ENCODE peak calls at places on chromosomes 6 and 20, in ten cellular contexts. R, T, Z, B, E, Q, X, D, A and L are unnamed samples.

GRCh38 chr6:30781697-30782424 is 37.5 kb upstream of the IER3 start:
- DNase-seq in R (peak), T (peak), Z (peak), B (peak), E (peak), Q (peak), X (peak), D (no peak), A (peak), L (peak)

GRCh38 chr20:19095762-19096161 is 116.7 kb upstream of the SLC24A3 start:
- DNase-seq in R (no peak), T (no peak), Z (no peak), B (no peak), E (no peak), Q (no peak), X (no peak), D (peak), A (no peak), L (no peak)

GRCh38 chr6:163965426-163966348 is 551.2 kb downstream of the QKI start:
- DNase-seq in R (no peak), T (no peak), Z (no peak), B (no peak), E (no peak), Q (peak), X (no peak), D (no peak), A (peak), L (no peak)

GRCh38 chr6:153485072-153485471 is 354.0 kb upstream of the RGS17 start:
- DNase-seq in R (no peak), T (no peak), Z (no peak), B (no peak), E (no peak), Q (no peak), X (no peak), D (no peak), A (no peak), L (no peak)

GRCh38 chr6:25056130-25056529 is 120.4 kb upstream of the RIPOR2 start:
- DNase-seq in R (no peak), T (no peak), Z (peak), B (peak), E (no peak), Q (no peak), X (peak), D (no peak), A (no peak), L (no peak)

GRCh38 chr6:135606392-135606791 is 108.9 kb upstream of the AHI1 start:
- DNase-seq in R (no peak), T (no peak), Z (no peak), B (no peak), E (no peak), Q (no peak), X (no peak), D (no peak), A (no peak), L (no peak)

GRCh38 chr20:34579936-34580587 is 21.5 kb downstream of the MAP1LC3A start:
- DNase-seq in R (peak), T (no peak), Z (no peak), B (no peak), E (no peak), Q (no peak), X (peak), D (no peak), A (no peak), L (no peak)

GRCh38 chr6:36154286-36154685 is 24.0 kb downstream of the MAPK13 start:
- DNase-seq in R (no peak), T (no peak), Z (no peak), B (no peak), E (no peak), Q (no peak), X (no peak), D (no peak), A (no peak), L (no peak)

GRCh38 chr6:23202207-23202606 is 632.8 kb downstream of the HDGFL1 start:
- DNase-seq in R (no peak), T (no peak), Z (no peak), B (no peak), E (no peak), Q (no peak), X (no peak), D (no peak), A (no peak), L (no peak)

GRCh38 chr6:100379386-100379785 is 85.3 kb downstream of the SIM1 start:
- DNase-seq in R (peak), T (no peak), Z (no peak), B (no peak), E (peak), Q (no peak), X (no peak), D (no peak), A (no peak), L (no peak)

GRCh38 chr6:80742481-80742880 is 636.0 kb downstream of the BCKDHB start:
- DNase-seq in R (peak), T (peak), Z (no peak), B (no peak), E (peak), Q (no peak), X (no peak), D (peak), A (no peak), L (no peak)

GRCh38 chr6:19181252-19181651 is 655.9 kb upstream of the ID4 start:
- DNase-seq in R (peak), T (no peak), Z (no peak), B (no peak), E (no peak), Q (no peak), X (no peak), D (no peak), A (no peak), L (no peak)

GRCh38 chr6:32291549-32291948 is 67.7 kb upstream of the NOTCH4 start:
- DNase-seq in R (no peak), T (no peak), Z (no peak), B (no peak), E (no peak), Q (no peak), X (no peak), D (no peak), A (no peak), L (no peak)

GRCh38 chr20:57666106-57666833 is 43.5 kb downstream of the PMEPA1 start:
- DNase-seq in R (no peak), T (no peak), Z (peak), B (no peak), E (no peak), Q (no peak), X (no peak), D (no peak), A (no peak), L (no peak)

GRCh38 chr6:169251371-169251802 is 2.3 kb downstream of the THBS2 start:
- DNase-seq in R (peak), T (no peak), Z (no peak), B (no peak), E (no peak), Q (no peak), X (no peak), D (no peak), A (no peak), L (no peak)

GRCh38 chr6:150767585-150768164 is 97.8 kb upstream of the MTHFD1L start:
- DNase-seq in R (peak), T (peak), Z (no peak), B (no peak), E (no peak), Q (no peak), X (no peak), D (peak), A (no peak), L (no peak)

GRCh38 chr6:10850728-10851127 is 12.4 kb upstream of the MAK start:
- DNase-seq in R (no peak), T (no peak), Z (no peak), B (no peak), E (no peak), Q (no peak), X (no peak), D (no peak), A (no peak), L (no peak)

GRCh38 chr20:17794400-17794799 is 94.6 kb downstream of the BANF2 start:
- DNase-seq in R (no peak), T (no peak), Z (no peak), B (no peak), E (no peak), Q (no peak), X (no peak), D (no peak), A (peak), L (peak)

GRCh38 chr6:136723780-136724179 is 68.5 kb downstream of the MAP3K5 start:
- DNase-seq in R (no peak), T (no peak), Z (peak), B (no peak), E (no peak), Q (no peak), X (peak), D (no peak), A (peak), L (peak)

GRCh38 chr6:19668710-19669109 is 168.5 kb upstream of the ID4 start:
- DNase-seq in R (peak), T (peak), Z (no peak), B (no peak), E (no peak), Q (no peak), X (no peak), D (no peak), A (no peak), L (no peak)

GRCh38 chr20:40532103-40532502 is 156.9 kb downstream of the MAFB start:
- DNase-seq in R (peak), T (peak), Z (no peak), B (no peak), E (peak), Q (no peak), X (no peak), D (peak), A (no peak), L (no peak)

GRCh38 chr6:112571886-112572285 is 224.8 kb downstream of the RFPL4B start:
- DNase-seq in R (peak), T (no peak), Z (no peak), B (no peak), E (peak), Q (no peak), X (no peak), D (no peak), A (no peak), L (no peak)

GRCh38 chr6:144033816-144034540 is 25.9 kb upstream of the PLAGL1 start:
- DNase-seq in R (peak), T (peak), Z (no peak), B (no peak), E (peak), Q (no peak), X (no peak), D (peak), A (no peak), L (no peak)

GRCh38 chr6:20033697-20034407 is 178.4 kb downstream of the MBOAT1 start:
- DNase-seq in R (no peak), T (no peak), Z (no peak), B (no peak), E (no peak), Q (no peak), X (no peak), D (peak), A (no peak), L (no peak)

GRCh38 chr20:25439328-25439727 is 31.9 kb downstream of the GINS1 start:
- DNase-seq in R (no peak), T (no peak), Z (no peak), B (no peak), E (no peak), Q (no peak), X (no peak), D (no peak), A (no peak), L (no peak)

GRCh38 chr20:12928755-12929401 is 79.9 kb upstream of the SPTLC3 start:
- DNase-seq in R (peak), T (peak), Z (no peak), B (no peak), E (peak), Q (no peak), X (no peak), D (no peak), A (no peak), L (no peak)

GRCh38 chr6:137160763-137161162 is 12.7 kb downstream of the IL22RA2 start:
- DNase-seq in R (peak), T (peak), Z (no peak), B (no peak), E (peak), Q (no peak), X (no peak), D (no peak), A (no peak), L (no peak)

GRCh38 chr6:142927904-142928303 is 17.1 kb downstream of the HIVEP2 start:
- DNase-seq in R (no peak), T (no peak), Z (no peak), B (no peak), E (peak), Q (no peak), X (no peak), D (no peak), A (no peak), L (no peak)
- H3K4me3 ChIP-seq in R (peak), T (peak), Z (peak), B (no peak), E (no peak), Q (no peak), X (peak), D (no peak), A (no peak), L (peak)

GRCh38 chr6:29758761-29759160 is 35.5 kb downstream of the HLA-F start:
- DNase-seq in R (no peak), T (no peak), Z (no peak), B (no peak), E (no peak), Q (no peak), X (no peak), D (no peak), A (no peak), L (no peak)
- H3K4me3 ChIP-seq in R (no peak), T (no peak), Z (no peak), B (no peak), E (no peak), Q (no peak), X (no peak), D (no peak), A (no peak), L (no peak)

DNA sequence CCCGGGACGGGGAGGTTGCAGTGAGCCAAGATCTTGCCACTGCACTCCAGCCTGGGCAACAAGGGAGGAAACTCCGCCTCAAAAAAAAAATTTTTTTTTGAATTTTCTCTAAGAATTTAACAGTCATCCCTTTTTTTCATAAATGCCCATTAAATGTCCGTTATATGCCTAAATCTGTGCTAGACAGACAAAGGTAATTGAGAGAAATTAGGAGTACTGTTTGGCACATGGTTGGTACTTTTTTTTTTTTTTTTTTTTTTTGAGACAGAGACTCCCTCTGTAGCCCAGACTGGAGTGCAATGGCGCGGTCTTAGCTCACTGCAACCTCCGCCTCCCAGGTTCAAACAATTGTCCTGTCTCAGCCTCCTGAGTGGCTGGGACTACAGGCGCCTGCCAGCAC is 1.7 kb downstream of the PCMT1 start:
- DNase-seq in R (no peak), T (no peak), Z (no peak), B (no peak), E (no peak), Q (no peak), X (no peak), D (no peak), A (no peak), L (no peak)
- H3K4me3 ChIP-seq in R (peak), T (no peak), Z (no peak), B (no peak), E (no peak), Q (no peak), X (no peak), D (peak), A (no peak), L (peak)

DNA sequence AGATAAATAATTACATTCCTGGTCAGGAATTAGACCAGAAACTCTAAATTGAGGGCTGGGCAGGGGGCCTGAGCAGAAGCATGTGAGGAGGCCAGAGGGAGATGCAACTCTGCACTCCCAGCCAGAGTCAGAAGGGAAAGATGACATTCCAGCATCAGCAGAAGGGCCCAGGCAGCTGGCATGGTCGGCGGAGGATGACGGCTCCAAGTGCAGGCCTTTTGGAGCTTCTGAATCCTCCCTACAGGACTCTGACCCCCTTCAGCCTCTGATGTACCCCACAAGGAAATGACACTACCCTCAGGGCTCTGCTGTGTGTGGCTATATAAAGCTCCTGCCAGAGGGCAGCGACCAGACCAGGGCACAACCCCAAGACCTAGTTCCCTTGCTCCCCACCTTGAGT is 1.9 kb downstream of the LRFN2 start:
- DNase-seq in R (no peak), T (no peak), Z (no peak), B (no peak), E (no peak), Q (no peak), X (no peak), D (no peak), A (no peak), L (no peak)
- H3K4me3 ChIP-seq in R (no peak), T (no peak), Z (no peak), B (no peak), E (no peak), Q (no peak), X (no peak), D (no peak), A (no peak), L (peak)

GRCh38 chr6:159969204-159969912 is 476 bp downstream of the IGF2R start:
- DNase-seq in R (peak), T (no peak), Z (peak), B (no peak), E (peak), Q (peak), X (no peak), D (peak), A (peak), L (no peak)

GRCh38 chr6:159969921-159970320 is 1.0 kb downstream of the IGF2R start:
- DNase-seq in R (peak), T (peak), Z (peak), B (no peak), E (peak), Q (peak), X (peak), D (peak), A (peak), L (peak)

GRCh38 chr6:159972506-159973268 is 3.8 kb downstream of the IGF2R start:
- DNase-seq in R (no peak), T (no peak), Z (no peak), B (no peak), E (no peak), Q (no peak), X (no peak), D (no peak), A (no peak), L (no peak)

GRCh38 chr6:159971341-159972178 is 2.7 kb downstream of the IGF2R start:
- DNase-seq in R (no peak), T (no peak), Z (no peak), B (no peak), E (no peak), Q (no peak), X (no peak), D (no peak), A (no peak), L (no peak)

DNA sequence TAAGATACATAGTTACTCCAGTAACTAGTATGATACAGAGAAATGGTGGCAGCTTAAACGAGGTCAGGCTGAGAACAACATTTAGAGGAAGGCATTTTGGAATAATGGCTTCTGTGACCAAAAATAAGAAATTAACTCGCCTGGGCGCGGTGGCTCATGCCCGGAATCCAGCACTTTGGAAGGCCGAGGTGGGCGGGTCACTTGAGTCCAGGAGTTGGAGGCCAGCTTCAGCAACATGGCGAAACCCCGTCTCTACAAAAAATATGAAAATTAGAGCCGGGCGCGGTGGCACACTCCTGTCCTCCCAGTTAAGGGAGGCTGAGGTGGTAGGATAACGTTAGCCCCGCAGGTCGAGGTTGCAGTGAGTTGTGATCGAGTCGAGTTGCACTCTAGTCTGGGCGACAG is 1.8 kb downstream of the IGF2R start:
- DNase-seq in R (no peak), T (no peak), Z (no peak), B (no peak), E (no peak), Q (no peak), X (no peak), D (no peak), A (no peak), L (no peak)
- H3K4me3 ChIP-seq in R (peak), T (no peak), Z (peak), B (no peak), E (peak), Q (no peak), X (no peak), D (peak), A (no peak), L (no peak)

GRCh38 chr20:38165966-38166706 is 1.1 kb upstream of the TGM2 start:
- DNase-seq in R (no peak), T (no peak), Z (no peak), B (no peak), E (peak), Q (no peak), X (no peak), D (no peak), A (no peak), L (no peak)

GRCh38 chr20:38164069-38164468 is 1.0 kb downstream of the TGM2 start:
- DNase-seq in R (no peak), T (no peak), Z (no peak), B (no peak), E (no peak), Q (no peak), X (no peak), D (no peak), A (no peak), L (no peak)

GRCh38 chr20:38166707-38167233 is 1.7 kb upstream of the TGM2 start:
- DNase-seq in R (no peak), T (no peak), Z (no peak), B (no peak), E (no peak), Q (no peak), X (no peak), D (no peak), A (no peak), L (no peak)

GRCh38 chr20:38164624-38165088 is 414 bp downstream of the TGM2 start:
- DNase-seq in R (no peak), T (no peak), Z (no peak), B (no peak), E (no peak), Q (no peak), X (no peak), D (no peak), A (no peak), L (no peak)

GRCh38 chr20:38165089-38165965 is at the start of gene TGM2:
- DNase-seq in R (peak), T (peak), Z (peak), B (peak), E (peak), Q (peak), X (peak), D (peak), A (peak), L (no peak)
- H3K4me3 ChIP-seq in R (peak), T (peak), Z (peak), B (peak), E (peak), Q (peak), X (peak), D (peak), A (no peak), L (peak)

GRCh38 chr6:106788761-106789160 is 159.4 kb downstream of the QRSL1 start:
- DNase-seq in R (no peak), T (no peak), Z (no peak), B (no peak), E (no peak), Q (no peak), X (no peak), D (peak), A (no peak), L (no peak)

GRCh38 chr6:106790935-106791334 is 161.6 kb downstream of the QRSL1 start:
- DNase-seq in R (no peak), T (no peak), Z (no peak), B (no peak), E (no peak), Q (no peak), X (no peak), D (no peak), A (peak), L (no peak)

GRCh38 chr6:106790146-106790770 is 160.9 kb downstream of the QRSL1 start:
- DNase-seq in R (no peak), T (no peak), Z (no peak), B (no peak), E (no peak), Q (no peak), X (no peak), D (no peak), A (no peak), L (no peak)

GRCh38 chr6:106789436-106790145 is 160.2 kb downstream of the QRSL1 start:
- DNase-seq in R (no peak), T (no peak), Z (no peak), B (no peak), E (peak), Q (no peak), X (no peak), D (no peak), A (no peak), L (no peak)

GRCh38 chr6:106787327-106788196 is 158.2 kb downstream of the QRSL1 start:
- DNase-seq in R (no peak), T (no peak), Z (no peak), B (no peak), E (no peak), Q (no peak), X (no peak), D (no peak), A (peak), L (no peak)
- H3K4me3 ChIP-seq in R (no peak), T (no peak), Z (no peak), B (no peak), E (no peak), Q (no peak), X (no peak), D (no peak), A (peak), L (no peak)

GRCh38 chr6:113723182-113723581 is 134.0 kb upstream of the MARCKS start:
- DNase-seq in R (no peak), T (no peak), Z (no peak), B (no peak), E (peak), Q (no peak), X (no peak), D (no peak), A (no peak), L (no peak)
- H3K4me3 ChIP-seq in R (no peak), T (no peak), Z (no peak), B (no peak), E (no peak), Q (no peak), X (no peak), D (no peak), A (no peak), L (no peak)